ENCODE peak calls at places on chromosomes 11 and 22, in nine cellular contexts. C is GM20000, I is lung, W is GM10248, M is GM06990, S is B cell, K is HFF-Myc, Q is upper lobe of right lung, Z is breast epithelium. F is an unnamed sample.
A peak's percentile ranks its signal among the peaks of the same experiment; 100 is the strongest.

GRCh38 chr11:32259641-32260081 is 168.8 kb downstream of the RCN1 start:
- DNase-seq in C (peak; percentile 32), I (peak; percentile 66), W (peak; percentile 36), M (peak; percentile 26), S (no peak), K (no peak), Q (peak; percentile 68), Z (no peak), F (peak; percentile 26)

GRCh38 chr11:19680824-19681368 is 31.7 kb upstream of the NAV2 start:
- DNase-seq in C (no peak), I (no peak), W (no peak), M (no peak), S (no peak), K (no peak), Q (no peak), Z (no peak), F (no peak)

GRCh38 chr11:71562120-71562519 is 3.2 kb upstream of the KRTAP5-10 start:
- DNase-seq in C (no peak), I (no peak), W (no peak), M (no peak), S (no peak), K (no peak), Q (no peak), Z (no peak), F (no peak)

GRCh38 chr22:49953027-49953679 is 7.4 kb upstream of the PIM3 start:
- DNase-seq in C (no peak), I (no peak), W (no peak), M (no peak), S (no peak), K (no peak), Q (peak; percentile 87), Z (no peak), F (no peak)

GRCh38 chr11:2298795-2299747 is 2.6 kb downstream of the C11orf21 start:
- DNase-seq in C (no peak), I (peak; percentile 29), W (no peak), M (no peak), S (no peak), K (no peak), Q (peak; percentile 70), Z (peak; percentile 39), F (peak; percentile 57)

GRCh38 chr11:124174001-124174400 is 9.1 kb upstream of the OR10D3 start:
- DNase-seq in C (no peak), I (no peak), W (no peak), M (no peak), S (no peak), K (no peak), Q (no peak), Z (no peak), F (peak; percentile 17)

GRCh38 chr11:27214713-27215112 is 148.3 kb downstream of the CCDC34 start:
- DNase-seq in C (no peak), I (no peak), W (no peak), M (no peak), S (no peak), K (no peak), Q (no peak), Z (no peak), F (no peak)

GRCh38 chr11:128701086-128701485 is 7.2 kb downstream of the FLI1 start:
- DNase-seq in C (no peak), I (no peak), W (no peak), M (no peak), S (no peak), K (no peak), Q (no peak), Z (no peak), F (no peak)

DNA sequence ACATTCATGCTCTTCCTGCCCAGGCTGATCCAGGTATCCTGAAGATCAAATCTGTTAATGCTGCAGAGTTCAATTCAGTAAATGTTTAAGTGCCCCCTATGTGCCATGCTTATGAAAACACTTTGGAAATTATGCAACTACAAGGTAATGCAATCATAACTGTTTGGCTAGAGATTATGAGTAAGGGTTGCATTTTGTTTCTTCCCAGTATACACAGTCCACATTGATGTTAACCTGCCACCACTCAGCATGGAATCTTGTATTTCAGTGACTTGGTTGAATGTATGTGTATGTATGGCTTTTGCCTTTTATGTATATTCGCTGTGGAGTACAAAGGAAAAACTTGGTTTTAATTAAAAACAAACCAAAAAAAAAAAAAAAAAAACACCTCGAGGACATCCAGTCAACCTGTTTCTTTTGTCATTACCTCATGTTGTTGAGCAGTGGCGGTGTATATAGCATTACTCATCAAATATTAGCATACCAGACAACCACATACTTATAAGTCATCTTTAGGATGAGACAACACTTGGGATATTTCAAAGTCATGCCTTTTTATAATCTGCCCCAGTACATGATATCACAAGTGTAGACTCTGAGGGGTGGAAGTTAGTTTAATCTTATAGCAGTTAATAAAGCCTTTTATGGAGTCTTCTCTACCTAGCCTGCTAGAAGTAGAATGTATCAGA is 86.1 kb upstream of the HORMAD2 start:
- DNase-seq in C (no peak), I (no peak), W (no peak), M (no peak), S (no peak), K (peak; percentile 33), Q (no peak), Z (no peak), F (no peak)
- TF ChIP-seq CTCF in C (no peak), I (no peak), W (no peak), M (no peak), S (no peak), K (no peak), Q (peak; percentile 14), Z (no peak), F (no peak)

GRCh38 chr22:29726104-29726503 is 6.3 kb downstream of the CABP7 start:
- DNase-seq in C (no peak), I (no peak), W (no peak), M (no peak), S (no peak), K (no peak), Q (no peak), Z (no peak), F (no peak)

GRCh38 chr22:29726512-29727247 is 6.9 kb downstream of the CABP7 start:
- DNase-seq in C (no peak), I (no peak), W (no peak), M (no peak), S (no peak), K (no peak), Q (no peak), Z (no peak), F (no peak)

GRCh38 chr22:29724843-29725242 is 5.0 kb downstream of the CABP7 start:
- DNase-seq in C (no peak), I (no peak), W (no peak), M (no peak), S (no peak), K (no peak), Q (no peak), Z (no peak), F (no peak)

GRCh38 chr22:29729161-29729560 is 9.4 kb downstream of the CABP7 start:
- DNase-seq in C (no peak), I (no peak), W (no peak), M (no peak), S (no peak), K (no peak), Q (no peak), Z (no peak), F (no peak)

DNA sequence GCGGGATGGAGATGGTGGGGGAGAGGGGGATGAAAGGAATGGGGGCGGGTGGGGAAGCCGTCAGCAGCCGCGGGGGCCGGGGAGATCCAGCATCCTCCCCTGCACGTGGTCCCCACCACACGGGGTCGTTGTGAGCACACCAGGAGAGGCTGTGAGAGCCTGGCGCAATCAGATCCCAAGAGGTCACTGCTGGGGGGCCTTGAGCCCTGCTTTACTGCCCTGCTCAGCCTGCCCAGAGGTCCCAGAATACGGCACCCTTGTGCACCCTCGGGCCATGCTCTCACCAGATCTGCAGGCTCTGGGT is 7.4 kb downstream of the CABP7 start:
- DNase-seq in C (peak; percentile 81), I (no peak), W (peak; percentile 71), M (no peak), S (no peak), K (no peak), Q (peak; percentile 71), Z (no peak), F (peak; percentile 77)
- TF ChIP-seq CTCF in C (no peak), I (no peak), W (peak; percentile 41), M (peak; percentile 61), S (no peak), K (peak; percentile 39), Q (peak; percentile 35), Z (no peak), F (peak; percentile 61)

GRCh38 chr11:36469881-36470802 is 39.9 kb downstream of the TRAF6 start:
- DNase-seq in C (no peak), I (no peak), W (no peak), M (no peak), S (no peak), K (no peak), Q (no peak), Z (no peak), F (no peak)

GRCh38 chr11:36471577-36471976 is 38.5 kb downstream of the TRAF6 start:
- DNase-seq in C (no peak), I (no peak), W (no peak), M (no peak), S (no peak), K (no peak), Q (no peak), Z (no peak), F (no peak)

GRCh38 chr11:36467913-36468312 is 42.2 kb downstream of the TRAF6 start:
- DNase-seq in C (no peak), I (no peak), W (no peak), M (no peak), S (no peak), K (no peak), Q (no peak), Z (no peak), F (no peak)

GRCh38 chr11:36465449-36466163 is 44.5 kb downstream of the TRAF6 start:
- DNase-seq in C (no peak), I (no peak), W (no peak), M (no peak), S (no peak), K (no peak), Q (no peak), Z (no peak), F (no peak)

DNA sequence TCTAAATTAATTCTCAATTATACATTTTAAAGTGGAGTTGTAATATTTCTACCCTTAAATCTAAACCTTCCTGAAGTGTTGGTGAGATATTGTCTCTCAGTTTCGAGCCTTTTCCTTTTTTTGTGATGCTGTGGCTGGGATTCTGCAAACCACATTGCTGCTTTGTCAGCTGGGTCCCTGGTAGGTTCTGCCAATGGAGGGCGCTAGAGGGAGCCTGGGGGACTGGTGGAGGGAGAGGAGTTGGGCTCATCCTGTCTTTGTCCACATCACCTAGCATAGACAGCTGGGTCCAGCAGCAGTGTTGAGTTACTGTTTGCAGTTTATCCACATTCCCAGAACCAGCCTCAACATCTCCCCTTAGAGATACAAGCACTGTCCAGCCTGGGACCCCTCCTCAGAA is 41.0 kb downstream of the TRAF6 start:
- DNase-seq in C (no peak), I (no peak), W (no peak), M (no peak), S (no peak), K (no peak), Q (no peak), Z (no peak), F (no peak)
- TF ChIP-seq CTCF in C (no peak), I (no peak), W (peak; percentile 12), M (peak; percentile 37), S (no peak), K (peak; percentile 51), Q (peak; percentile 9), Z (no peak), F (no peak)

GRCh38 chr22:20083157-20083890 is 3.3 kb downstream of the DGCR8 start:
- DNase-seq in C (no peak), I (no peak), W (no peak), M (no peak), S (no peak), K (no peak), Q (no peak), Z (no peak), F (no peak)

GRCh38 chr22:20076627-20077172 is 3.3 kb upstream of the DGCR8 start:
- DNase-seq in C (no peak), I (no peak), W (no peak), M (no peak), S (no peak), K (no peak), Q (no peak), Z (no peak), F (no peak)

GRCh38 chr22:20080445-20080775 is 369 bp downstream of the DGCR8 start:
- DNase-seq in C (peak; percentile 93), I (peak; percentile 54), W (peak; percentile 87), M (peak; percentile 81), S (peak; percentile 95), K (no peak), Q (peak; percentile 89), Z (peak; percentile 29), F (peak; percentile 91)

GRCh38 chr22:20080776-20081654 is 974 bp downstream of the DGCR8 start:
- DNase-seq in C (no peak), I (no peak), W (no peak), M (peak; percentile 26), S (no peak), K (no peak), Q (no peak), Z (no peak), F (peak; percentile 40)

DNA sequence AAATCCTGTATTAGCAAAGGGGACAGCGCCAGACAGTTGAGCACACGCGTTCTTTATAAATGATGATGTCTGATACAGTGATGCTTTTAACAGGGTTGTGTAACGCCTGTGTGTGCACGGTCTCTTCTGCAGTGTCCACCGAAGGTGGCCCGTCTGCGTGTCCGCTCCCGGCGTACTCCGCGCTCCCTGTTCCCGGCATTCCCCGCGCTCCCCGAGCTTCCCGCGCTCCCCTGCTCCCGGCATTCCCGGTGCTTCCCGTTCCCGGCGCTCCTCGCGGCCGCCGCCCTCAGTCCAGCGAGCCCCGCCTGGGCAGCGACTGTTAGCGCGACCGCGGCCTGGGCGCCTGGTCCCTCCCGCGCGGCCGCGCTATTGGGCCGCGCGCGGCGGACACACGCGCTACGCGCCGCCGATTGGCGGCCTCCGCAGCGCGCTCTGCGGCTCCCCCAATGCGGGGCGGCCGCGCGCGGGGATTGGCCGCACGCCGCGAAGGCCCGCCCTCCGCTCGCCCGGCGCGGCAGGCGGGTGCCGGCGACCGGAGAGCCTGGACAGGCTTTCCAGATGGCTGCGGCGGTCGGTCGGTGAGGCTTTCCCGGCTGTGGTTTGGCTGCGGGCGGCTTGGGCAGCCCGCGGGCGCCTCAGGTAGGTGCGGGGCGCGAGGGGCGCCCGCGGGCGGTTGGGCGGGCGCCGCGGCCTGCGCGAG is at the start of gene DGCR8:
- DNase-seq in C (peak; percentile 99), I (peak; percentile 87), W (peak; percentile 97), M (peak; percentile 93), S (peak; percentile 100), K (peak; percentile 77), Q (peak; percentile 98), Z (peak; percentile 90), F (peak; percentile 98)
- TF ChIP-seq CTCF in C (no peak), I (no peak), W (no peak), M (no peak), S (no peak), K (no peak), Q (no peak), Z (no peak), F (no peak)